ENCODE peak calls at places on chromosome 4, in four cellular contexts. One of them, this sample, is unnamed.

GRCh38 chr4:84937381-84937977 is 29.0 kb downstream of the WDFY3 start:
- DNase-seq in fibroblast of lung: no peak
- DNase-seq in mesenchymal stem cell: no peak
- DNase-seq in MM.1S: no peak
- DNase-seq in this sample: no peak

GRCh38 chr4:168900080-168900479 is 110.0 kb downstream of the CBR4 start:
- DNase-seq in MM.1S: no peak
- DNase-seq in mesenchymal stem cell: no peak
- DNase-seq in fibroblast of lung: peak; percentile 66
- DNase-seq in this sample: no peak

GRCh38 chr4:128308986-128309385 is 21.4 kb upstream of the PGRMC2 start:
- DNase-seq in mesenchymal stem cell: peak; percentile 71
- DNase-seq in MM.1S: no peak
- DNase-seq in fibroblast of lung: peak; percentile 26
- DNase-seq in this sample: no peak

GRCh38 chr4:168437192-168437938 is 42.9 kb downstream of the DDX60L start:
- DNase-seq in MM.1S: no peak
- DNase-seq in mesenchymal stem cell: no peak
- DNase-seq in fibroblast of lung: no peak
- DNase-seq in this sample: no peak

GRCh38 chr4:172666711-172667368 is 501.8 kb upstream of the GALNT7 start:
- DNase-seq in mesenchymal stem cell: peak; percentile 24
- DNase-seq in fibroblast of lung: no peak
- DNase-seq in MM.1S: no peak
- DNase-seq in this sample: no peak

GRCh38 chr4:123877561-123877960 is 481.0 kb downstream of the SPRY1 start:
- DNase-seq in MM.1S: no peak
- DNase-seq in fibroblast of lung: no peak
- DNase-seq in mesenchymal stem cell: no peak
- DNase-seq in this sample: no peak

GRCh38 chr4:108881190-108881589 is 118.3 kb upstream of the ETNPPL start:
- DNase-seq in mesenchymal stem cell: peak; percentile 86
- DNase-seq in MM.1S: no peak
- DNase-seq in fibroblast of lung: peak; percentile 44
- DNase-seq in this sample: peak; percentile 82

GRCh38 chr4:82138376-82138775 is 235.4 kb downstream of the HNRNPD start:
- DNase-seq in MM.1S: no peak
- DNase-seq in fibroblast of lung: no peak
- DNase-seq in mesenchymal stem cell: no peak
- DNase-seq in this sample: no peak

DNA sequence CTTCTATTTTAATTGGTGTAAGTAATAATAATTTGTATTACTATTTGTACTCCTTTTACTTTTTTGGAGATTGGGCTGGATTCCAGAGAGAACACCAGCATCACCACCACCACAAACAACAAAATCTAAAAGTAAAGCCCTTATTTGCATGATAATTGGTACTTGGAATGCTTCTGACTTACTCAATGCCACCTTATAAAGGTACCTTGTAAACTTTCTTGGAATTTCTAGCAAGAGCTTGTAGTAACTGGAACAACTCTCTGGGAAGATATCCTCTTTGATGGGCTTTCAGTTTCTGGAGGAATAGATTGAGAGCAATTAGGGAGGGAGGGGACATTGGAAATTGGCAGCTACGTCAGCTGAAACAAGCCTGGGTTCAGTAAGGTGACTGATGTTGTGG is 20.2 kb upstream of the PITX2 start:
- DNase-seq in MM.1S: no peak
- DNase-seq in fibroblast of lung: no peak
- DNase-seq in mesenchymal stem cell: no peak
- DNase-seq in this sample: no peak
- H3K4me2 ChIP-seq in MM.1S: no peak overlapping the region
- H3K4me2 ChIP-seq in fibroblast of lung: no peak overlapping the region
- H3K4me2 ChIP-seq in mesenchymal stem cell: no peak overlapping the region
- H3K4me2 ChIP-seq in this sample: no peak overlapping the region

GRCh38 chr4:2913168-2913567 is 50.0 kb downstream of the NOP14 start:
- DNase-seq in mesenchymal stem cell: no peak
- DNase-seq in MM.1S: no peak
- DNase-seq in fibroblast of lung: no peak
- DNase-seq in this sample: no peak

GRCh38 chr4:2910409-2910808 is 52.8 kb downstream of the NOP14 start:
- DNase-seq in fibroblast of lung: no peak
- DNase-seq in MM.1S: no peak
- DNase-seq in mesenchymal stem cell: no peak
- DNase-seq in this sample: no peak

GRCh38 chr4:2914220-2915126 is 48.7 kb downstream of the NOP14 start:
- DNase-seq in MM.1S: no peak
- DNase-seq in fibroblast of lung: no peak
- DNase-seq in mesenchymal stem cell: no peak
- DNase-seq in this sample: no peak

GRCh38 chr4:2911868-2912267 is 51.3 kb downstream of the NOP14 start:
- DNase-seq in mesenchymal stem cell: no peak
- DNase-seq in MM.1S: no peak
- DNase-seq in fibroblast of lung: no peak
- DNase-seq in this sample: no peak

GRCh38 chr4:2915789-2916188 is 47.4 kb downstream of the NOP14 start:
- DNase-seq in MM.1S: no peak
- DNase-seq in fibroblast of lung: no peak
- DNase-seq in mesenchymal stem cell: no peak
- DNase-seq in this sample: no peak
- H3K36me3 ChIP-seq in MM.1S: no peaks in the 10 kb centered on the region
- H3K36me3 ChIP-seq in fibroblast of lung: peaks cover 11% of the 10 kb centered on the region
- H3K36me3 ChIP-seq in mesenchymal stem cell: peaks cover 57% of the 10 kb centered on the region
- H3K36me3 ChIP-seq in this sample: peaks cover 23% of the 10 kb centered on the region

GRCh38 chr4:15963001-15963451 is at the start of gene FGFBP2:
- DNase-seq in mesenchymal stem cell: peak; percentile 58
- DNase-seq in fibroblast of lung: peak; percentile 26
- DNase-seq in MM.1S: no peak
- DNase-seq in this sample: no peak
- H3K4me1 ChIP-seq in mesenchymal stem cell: peaks cover 3% of the 10 kb centered on the region
- H3K4me1 ChIP-seq in fibroblast of lung: no peaks in the 10 kb centered on the region
- H3K4me1 ChIP-seq in MM.1S: no peaks in the 10 kb centered on the region
- H3K4me1 ChIP-seq in this sample: no peaks in the 10 kb centered on the region

GRCh38 chr4:16617416-16617815 is 281.0 kb downstream of the LDB2 start:
- DNase-seq in MM.1S: no peak
- DNase-seq in fibroblast of lung: peak; percentile 74
- DNase-seq in mesenchymal stem cell: peak; percentile 84
- DNase-seq in this sample: no peak
- H3K4me2 ChIP-seq in MM.1S: no peak overlapping the region
- H3K4me2 ChIP-seq in fibroblast of lung: peak overlapping the region; percentile 56
- H3K4me2 ChIP-seq in mesenchymal stem cell: no peak overlapping the region
- H3K4me2 ChIP-seq in this sample: no peak overlapping the region

GRCh38 chr4:184693056-184693455 is 40.8 kb downstream of the CENPU start:
- DNase-seq in MM.1S: no peak
- DNase-seq in mesenchymal stem cell: no peak
- DNase-seq in fibroblast of lung: peak; percentile 64
- DNase-seq in this sample: no peak
- H3K36me3 ChIP-seq in MM.1S: peaks cover 18% of the 10 kb centered on the region
- H3K36me3 ChIP-seq in mesenchymal stem cell: peaks cover 28% of the 10 kb centered on the region
- H3K36me3 ChIP-seq in fibroblast of lung: no peaks in the 10 kb centered on the region
- H3K36me3 ChIP-seq in this sample: no peaks in the 10 kb centered on the region

GRCh38 chr4:186642530-186642929 is 81.1 kb downstream of the FAT1 start:
- DNase-seq in mesenchymal stem cell: no peak
- DNase-seq in MM.1S: no peak
- DNase-seq in fibroblast of lung: no peak
- DNase-seq in this sample: no peak
- H3K4me1 ChIP-seq in mesenchymal stem cell: peaks cover 14% of the 10 kb centered on the region
- H3K4me1 ChIP-seq in MM.1S: no peaks in the 10 kb centered on the region
- H3K4me1 ChIP-seq in fibroblast of lung: peaks cover 14% of the 10 kb centered on the region
- H3K4me1 ChIP-seq in this sample: peaks cover 14% of the 10 kb centered on the region

GRCh38 chr4:25100156-25100555 is 60.1 kb downstream of the SEPSECS start:
- DNase-seq in MM.1S: no peak
- DNase-seq in fibroblast of lung: peak; percentile 15
- DNase-seq in mesenchymal stem cell: no peak
- DNase-seq in this sample: no peak
- H3K4me2 ChIP-seq in MM.1S: no peak overlapping the region
- H3K4me2 ChIP-seq in fibroblast of lung: no peak overlapping the region
- H3K4me2 ChIP-seq in mesenchymal stem cell: no peak overlapping the region
- H3K4me2 ChIP-seq in this sample: no peak overlapping the region

GRCh38 chr4:189874591-189874990 is 66.1 kb upstream of the FRG1 start:
- DNase-seq in mesenchymal stem cell: no peak
- DNase-seq in MM.1S: no peak
- DNase-seq in fibroblast of lung: no peak
- DNase-seq in this sample: no peak
- H3K36me3 ChIP-seq in mesenchymal stem cell: no peaks in the 10 kb centered on the region
- H3K36me3 ChIP-seq in MM.1S: no peaks in the 10 kb centered on the region
- H3K36me3 ChIP-seq in fibroblast of lung: no peaks in the 10 kb centered on the region
- H3K36me3 ChIP-seq in this sample: no peaks in the 10 kb centered on the region